ENCODE peak calls at places on chromosomes 3 and 15, in eight cellular contexts. S, B, Z, Y, E, H, W and A are unnamed samples.

GRCh38 chr15:77851696-77852095 is 219.0 kb upstream of the LINGO1 start:
- DNase-seq in S (no peak), H (no peak), W (no peak), Y (peak; percentile 37), Z (no peak), E (peak; percentile 62), B (no peak), A (no peak)

GRCh38 chr3:184796551-184796950 is 15.4 kb upstream of the VPS8 start:
- DNase-seq in S (no peak), H (peak; percentile 50), Y (no peak), B (no peak), E (no peak), W (no peak), Z (no peak), A (no peak)

GRCh38 chr3:113485161-113485609 is 29.8 kb downstream of the SPICE1 start:
- DNase-seq in W (peak; percentile 87), H (no peak), S (no peak), Y (no peak), B (no peak), Z (no peak), E (no peak), A (no peak)

GRCh38 chr15:56783156-56783856 is 50.0 kb upstream of the ZNF280D start:
- DNase-seq in Y (no peak), B (no peak), W (no peak), H (no peak), S (no peak), Z (no peak), E (no peak), A (no peak)

GRCh38 chr3:81658322-81658997 is 103.0 kb downstream of the GBE1 start:
- DNase-seq in S (no peak), W (no peak), B (no peak), Z (no peak), E (no peak), Y (no peak), H (no peak), A (no peak)

GRCh38 chr15:52448010-52448890 is 80.4 kb downstream of the MYO5A start:
- DNase-seq in H (no peak), W (no peak), Z (no peak), S (no peak), Y (no peak), B (no peak), E (no peak), A (no peak)

GRCh38 chr3:127184870-127185216 is 8.1 kb upstream of the PRR23E start:
- DNase-seq in E (no peak), S (no peak), H (no peak), B (no peak), Z (no peak), W (no peak), Y (no peak), A (no peak)

GRCh38 chr3:127549826-127550487 is 40.6 kb downstream of the TPRA1 start:
- DNase-seq in Y (no peak), B (no peak), S (no peak), E (no peak), W (peak; percentile 35), H (no peak), Z (no peak), A (no peak)

GRCh38 chr3:122273498-122273897 is 51.5 kb upstream of the CSTA start:
- DNase-seq in E (no peak), S (no peak), W (no peak), H (no peak), Z (no peak), B (no peak), Y (no peak), A (no peak)

GRCh38 chr3:13277860-13278531 is 142.1 kb downstream of the NUP210 start:
- DNase-seq in Z (no peak), B (no peak), W (peak; percentile 85), E (no peak), S (no peak), Y (peak; percentile 58), H (peak; percentile 68), A (peak; percentile 5)

GRCh38 chr3:112653881-112654300 is 12.9 kb upstream of the CCDC80 start:
- DNase-seq in E (no peak), B (peak; percentile 28), H (peak; percentile 69), S (no peak), Y (peak; percentile 83), Z (no peak), W (peak; percentile 72), A (peak; percentile 64)

GRCh38 chr3:138696661-138697370 is 88.2 kb downstream of the FAIM start:
- DNase-seq in B (no peak), S (no peak), Z (no peak), H (no peak), E (no peak), Y (no peak), W (no peak), A (no peak)

GRCh38 chr3:196641278-196642058 is 2.0 kb downstream of the NRROS start:
- DNase-seq in B (no peak), Z (no peak), H (no peak), S (no peak), Y (no peak), E (no peak), W (no peak), A (no peak)

GRCh38 chr3:169383770-169384169 is 279.7 kb downstream of the MECOM start:
- DNase-seq in S (no peak), B (no peak), Z (no peak), E (no peak), H (no peak), W (no peak), Y (no peak), A (no peak)

DNA sequence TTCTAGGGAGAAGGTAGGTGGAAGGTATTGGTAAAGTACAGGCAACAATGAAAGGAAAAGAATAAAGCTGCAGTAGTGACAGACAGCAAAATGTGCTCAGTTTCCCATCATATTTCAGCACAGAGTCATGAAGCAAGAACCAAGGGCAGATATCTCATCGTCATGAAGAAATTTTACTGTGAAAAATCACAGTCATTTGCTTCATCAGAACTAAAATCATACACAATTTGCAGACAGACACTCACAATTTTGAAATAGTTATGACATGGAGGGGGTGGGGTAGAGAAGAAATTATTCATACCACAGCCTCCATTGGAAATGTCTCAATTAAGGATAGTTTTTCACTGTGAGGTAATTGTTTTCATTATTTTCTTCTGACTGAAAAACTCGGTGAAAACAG is 78.8 kb upstream of the CNTN3 start:
- DNase-seq in B (no peak), H (no peak), Y (no peak), E (no peak), W (no peak), S (no peak), Z (no peak), A (no peak)
- H3K27me3 ChIP-seq in B (no peaks in the 10 kb centered on the region), H (no peaks in the 10 kb centered on the region), Y (no peaks in the 10 kb centered on the region), E (no peaks in the 10 kb centered on the region), W (no peaks in the 10 kb centered on the region), S (no peaks in the 10 kb centered on the region), Z (no peaks in the 10 kb centered on the region), A (peaks cover 2% of the 10 kb centered on the region)

GRCh38 chr3:50130436-50130835 is 24.7 kb upstream of the SEMA3F start:
- DNase-seq in B (no peak), W (no peak), H (no peak), E (no peak), Z (no peak), Y (no peak), S (no peak), A (no peak)

GRCh38 chr3:50134367-50134766 is 20.8 kb upstream of the SEMA3F start:
- DNase-seq in Z (no peak), Y (no peak), H (no peak), W (no peak), B (no peak), S (no peak), E (no peak), A (no peak)

GRCh38 chr3:50136714-50137405 is 18.3 kb upstream of the SEMA3F start:
- DNase-seq in B (no peak), H (no peak), S (no peak), Z (no peak), E (no peak), W (no peak), Y (no peak), A (no peak)

GRCh38 chr3:50132421-50133282 is 22.5 kb upstream of the SEMA3F start:
- DNase-seq in E (no peak), B (no peak), H (no peak), Z (no peak), S (no peak), W (no peak), Y (no peak), A (no peak)

GRCh38 chr3:50133283-50133615 is 21.9 kb upstream of the SEMA3F start:
- DNase-seq in B (no peak), H (no peak), S (no peak), E (no peak), Y (no peak), Z (no peak), W (no peak), A (no peak)
- H3K27ac ChIP-seq in B (no peak overlapping the region), H (no peak overlapping the region), S (no peak overlapping the region), E (no peak overlapping the region), Y (no peak overlapping the region), Z (no peak overlapping the region), W (no peak overlapping the region), A (no peak overlapping the region)

GRCh38 chr15:69602095-69602494 is 149.5 kb downstream of the RPLP1 start:
- DNase-seq in H (peak; percentile 40), Z (no peak), W (no peak), S (no peak), B (no peak), E (no peak), Y (no peak), A (no peak)

GRCh38 chr15:69603369-69604049 is 150.9 kb downstream of the RPLP1 start:
- DNase-seq in S (no peak), Z (no peak), H (peak; percentile 5), Y (no peak), B (no peak), E (no peak), W (peak; percentile 13), A (no peak)

GRCh38 chr15:69599271-69599670 is 146.7 kb downstream of the RPLP1 start:
- DNase-seq in S (no peak), Y (no peak), H (no peak), Z (no peak), E (no peak), W (no peak), B (no peak), A (no peak)

GRCh38 chr15:69602921-69603320 is 150.3 kb downstream of the RPLP1 start:
- DNase-seq in B (no peak), E (no peak), Z (no peak), Y (no peak), S (no peak), W (no peak), H (peak; percentile 9), A (no peak)

DNA sequence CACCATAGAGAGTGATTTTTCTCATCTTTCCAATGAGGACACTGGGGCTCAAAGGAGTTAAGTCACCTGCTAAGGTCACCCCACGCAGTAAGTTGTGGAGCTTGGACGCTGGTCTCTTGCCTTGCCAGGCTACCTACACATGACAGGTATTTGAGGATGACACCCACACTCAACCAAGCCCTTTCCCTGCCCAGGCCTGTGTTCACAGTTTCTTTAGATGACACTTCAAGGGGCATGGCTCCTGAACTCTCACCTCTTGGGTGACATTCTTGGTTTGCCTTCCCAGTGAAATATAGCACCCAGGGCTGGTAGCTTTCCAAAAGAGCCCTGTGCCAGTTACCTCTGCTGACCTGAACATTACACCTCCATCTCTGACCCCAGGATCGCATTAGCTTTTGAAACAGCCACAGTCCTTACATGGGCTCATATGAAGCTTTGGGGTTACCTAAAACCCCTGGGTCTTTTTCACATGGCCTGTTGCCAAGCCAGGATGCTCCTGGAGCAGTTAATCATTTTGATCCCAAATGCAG is 148.0 kb downstream of the RPLP1 start:
- DNase-seq in Y (no peak), W (no peak), E (no peak), Z (no peak), H (peak; percentile 53), B (no peak), S (no peak), A (no peak)
- H3K27me3 ChIP-seq in Y (no peaks in the 10 kb centered on the region), W (no peaks in the 10 kb centered on the region), E (peaks cover 51% of the 10 kb centered on the region), Z (no peaks in the 10 kb centered on the region), H (no peaks in the 10 kb centered on the region), B (no peaks in the 10 kb centered on the region), S (no peaks in the 10 kb centered on the region), A (peaks cover 14% of the 10 kb centered on the region)

GRCh38 chr3:123760817-123761216 is 123.3 kb downstream of the MYLK start:
- DNase-seq in Y (no peak), H (no peak), B (no peak), E (no peak), S (no peak), W (no peak), Z (no peak), A (no peak)
- H3K27ac ChIP-seq in Y (no peak overlapping the region), H (no peak overlapping the region), B (no peak overlapping the region), E (no peak overlapping the region), S (no peak overlapping the region), W (no peak overlapping the region), Z (no peak overlapping the region), A (no peak overlapping the region)